ENCODE peak calls at places on chromosomes 7 and 10, in eight cellular contexts. I, X, D, O, S, Y, C and J are unnamed samples.

GRCh38 chr7:155815332-155816191 is 3.3 kb upstream of the SHH start:
- DNase-seq in I (peak), X (peak), D (peak), O (peak), S (peak), Y (peak), C (peak), J (no peak)

GRCh38 chr10:17029581-17030271 is 99.9 kb downstream of the CUBN start:
- DNase-seq in I (peak), X (no peak), D (no peak), O (peak), S (peak), Y (peak), C (peak), J (peak)

GRCh38 chr10:78255796-78256638 is 222.4 kb downstream of the RPS24 start:
- DNase-seq in I (peak), X (peak), D (no peak), O (no peak), S (no peak), Y (peak), C (peak), J (peak)

GRCh38 chr7:77697535-77697831 is 1.2 kb downstream of the RSBN1L start:
- DNase-seq in I (peak), X (no peak), D (no peak), O (peak), S (no peak), Y (no peak), C (no peak), J (peak)

GRCh38 chr10:88962336-88962735 is 9.8 kb upstream of the ACTA2 start:
- DNase-seq in I (no peak), X (no peak), D (no peak), O (no peak), S (no peak), Y (no peak), C (no peak), J (no peak)

GRCh38 chr10:117532451-117533107 is 10.0 kb upstream of the EMX2 start:
- DNase-seq in I (no peak), X (no peak), D (no peak), O (no peak), S (no peak), Y (peak), C (no peak), J (no peak)

GRCh38 chr10:36188054-36188453 is 546.0 kb upstream of the FZD8 start:
- DNase-seq in I (no peak), X (no peak), D (no peak), O (no peak), S (no peak), Y (peak), C (no peak), J (no peak)

GRCh38 chr10:129968937-129969527 is 5.0 kb upstream of the EBF3 start:
- DNase-seq in I (no peak), X (peak), D (peak), O (peak), S (peak), Y (peak), C (no peak), J (peak)

GRCh38 chr10:131921191-131921590 is 20.4 kb downstream of the PPP2R2D start:
- DNase-seq in I (no peak), X (no peak), D (no peak), O (no peak), S (no peak), Y (peak), C (no peak), J (peak)

GRCh38 chr7:138460176-138460648 is at the start of gene TRIM24:
- DNase-seq in I (no peak), X (no peak), D (no peak), O (peak), S (peak), Y (no peak), C (peak), J (no peak)

GRCh38 chr7:139043823-139044812 is 8.3 kb upstream of the ZC3HAV1L start:
- DNase-seq in I (no peak), X (no peak), D (no peak), O (no peak), S (no peak), Y (no peak), C (no peak), J (no peak)

GRCh38 chr7:20793258-20793657 is 6.6 kb upstream of the SP8 start:
- DNase-seq in I (no peak), X (no peak), D (peak), O (no peak), S (no peak), Y (peak), C (no peak), J (no peak)

GRCh38 chr10:120460776-120461175 is 3.7 kb downstream of the PLPP4 start:
- DNase-seq in I (no peak), X (no peak), D (no peak), O (no peak), S (no peak), Y (no peak), C (peak), J (no peak)

GRCh38 chr7:48780862-48781261 is 143.5 kb upstream of the CDC14C start:
- DNase-seq in I (no peak), X (no peak), D (no peak), O (no peak), S (no peak), Y (no peak), C (no peak), J (no peak)

GRCh38 chr7:67950321-67951083 is 953.9 kb downstream of the TYW1 start:
- DNase-seq in I (no peak), X (no peak), D (no peak), O (no peak), S (no peak), Y (no peak), C (no peak), J (no peak)

GRCh38 chr7:155322530-155322929 is 24.9 kb downstream of the INSIG1 start:
- DNase-seq in I (no peak), X (no peak), D (no peak), O (no peak), S (no peak), Y (no peak), C (no peak), J (no peak)

GRCh38 chr7:158607563-158607962 is 19.9 kb upstream of the PTPRN2 start:
- DNase-seq in I (no peak), X (no peak), D (no peak), O (no peak), S (no peak), Y (no peak), C (no peak), J (no peak)

GRCh38 chr10:1004294-1004693 is 16.1 kb downstream of the GTPBP4 start:
- DNase-seq in I (no peak), X (no peak), D (no peak), O (no peak), S (no peak), Y (no peak), C (no peak), J (no peak)

GRCh38 chr7:150717821-150718420 is 1.5 kb downstream of the GIMAP1 start:
- DNase-seq in I (no peak), X (no peak), D (peak), O (no peak), S (no peak), Y (no peak), C (no peak), J (no peak)

GRCh38 chr10:90378524-90379076 is 479.2 kb downstream of the HTR7 start:
- DNase-seq in I (no peak), X (no peak), D (no peak), O (no peak), S (no peak), Y (no peak), C (no peak), J (no peak)

DNA sequence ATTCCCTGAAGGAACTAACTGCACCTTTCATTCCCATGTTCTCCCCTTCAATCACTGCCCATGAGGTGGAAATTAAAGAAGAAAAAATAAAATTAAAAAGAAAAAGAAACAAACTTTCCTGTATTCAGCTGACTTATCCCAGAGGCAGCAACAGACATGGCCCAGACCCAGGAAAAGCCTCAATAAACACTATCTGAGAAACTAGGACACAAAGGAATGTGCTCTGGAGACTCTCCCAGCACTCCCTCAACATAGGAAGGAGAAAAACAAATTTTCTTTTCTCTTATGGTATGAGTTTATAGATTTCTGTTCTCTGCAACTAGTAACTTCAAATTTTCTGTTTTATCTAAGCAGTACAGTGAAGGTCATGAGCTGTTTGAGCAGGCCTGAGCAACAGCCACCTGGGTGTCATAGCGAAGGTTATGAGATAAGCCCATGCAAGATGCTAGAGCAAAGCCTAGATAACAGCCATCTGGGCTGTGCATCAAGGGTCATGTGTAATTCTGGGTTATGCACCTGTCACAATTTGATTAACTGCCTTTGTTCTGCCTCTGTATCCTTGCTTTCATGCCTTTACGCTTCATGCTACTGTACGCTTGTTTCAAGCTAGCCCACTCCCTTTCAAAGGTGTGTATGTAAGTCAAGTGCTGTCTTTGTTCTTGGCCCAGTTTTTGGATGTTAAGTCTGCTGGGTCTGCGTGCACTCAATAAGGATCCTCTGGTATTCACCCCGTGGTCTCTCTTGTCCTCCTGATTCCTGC is 11.0 kb upstream of the OR6B1 start:
- DNase-seq in I (no peak), X (no peak), D (no peak), O (no peak), S (no peak), Y (no peak), C (no peak), J (no peak)
- H3K27ac ChIP-seq in I (no peak), X (no peak), D (no peak), O (no peak), S (no peak), Y (no peak), C (no peak), J (peak)

GRCh38 chr7:1460757-1461639 is 1.7 kb upstream of the MICALL2 start:
- DNase-seq in I (peak), X (peak), D (no peak), O (peak), S (no peak), Y (peak), C (no peak), J (peak)
- H3K27ac ChIP-seq in I (peak), X (peak), D (no peak), O (peak), S (peak), Y (no peak), C (peak), J (peak)

GRCh38 chr10:61627266-61627665 is 35.5 kb upstream of the CABCOCO1 start:
- DNase-seq in I (no peak), X (no peak), D (no peak), O (no peak), S (no peak), Y (no peak), C (no peak), J (no peak)
- H3K27ac ChIP-seq in I (no peak), X (no peak), D (no peak), O (no peak), S (no peak), Y (no peak), C (no peak), J (no peak)

GRCh38 chr10:49282879-49283321 is 16.1 kb upstream of the C10orf71 start:
- DNase-seq in I (no peak), X (peak), D (no peak), O (no peak), S (no peak), Y (peak), C (no peak), J (no peak)

GRCh38 chr10:49281461-49281860 is 17.5 kb upstream of the C10orf71 start:
- DNase-seq in I (no peak), X (no peak), D (no peak), O (no peak), S (no peak), Y (peak), C (no peak), J (no peak)

GRCh38 chr10:49283491-49283890 is 15.5 kb upstream of the C10orf71 start:
- DNase-seq in I (no peak), X (no peak), D (no peak), O (no peak), S (no peak), Y (peak), C (no peak), J (no peak)

GRCh38 chr10:49284356-49284755 is 14.6 kb upstream of the C10orf71 start:
- DNase-seq in I (no peak), X (no peak), D (no peak), O (no peak), S (no peak), Y (peak), C (no peak), J (no peak)

GRCh38 chr10:49282306-49282705 is 16.7 kb upstream of the C10orf71 start:
- DNase-seq in I (no peak), X (no peak), D (no peak), O (no peak), S (no peak), Y (peak), C (no peak), J (no peak)
- H3K27ac ChIP-seq in I (no peak), X (no peak), D (no peak), O (no peak), S (peak), Y (no peak), C (no peak), J (no peak)

GRCh38 chr7:32062150-32062549 is 8.1 kb downstream of the PDE1C start:
- DNase-seq in I (peak), X (peak), D (peak), O (no peak), S (peak), Y (peak), C (peak), J (peak)

GRCh38 chr7:32061346-32061745 is 8.9 kb downstream of the PDE1C start:
- DNase-seq in I (no peak), X (no peak), D (no peak), O (no peak), S (no peak), Y (no peak), C (no peak), J (no peak)

GRCh38 chr7:32058017-32058416 is 12.2 kb downstream of the PDE1C start:
- DNase-seq in I (no peak), X (no peak), D (no peak), O (no peak), S (no peak), Y (no peak), C (no peak), J (no peak)

GRCh38 chr7:32056767-32057166 is 13.4 kb downstream of the PDE1C start:
- DNase-seq in I (no peak), X (no peak), D (no peak), O (no peak), S (no peak), Y (no peak), C (no peak), J (no peak)

DNA sequence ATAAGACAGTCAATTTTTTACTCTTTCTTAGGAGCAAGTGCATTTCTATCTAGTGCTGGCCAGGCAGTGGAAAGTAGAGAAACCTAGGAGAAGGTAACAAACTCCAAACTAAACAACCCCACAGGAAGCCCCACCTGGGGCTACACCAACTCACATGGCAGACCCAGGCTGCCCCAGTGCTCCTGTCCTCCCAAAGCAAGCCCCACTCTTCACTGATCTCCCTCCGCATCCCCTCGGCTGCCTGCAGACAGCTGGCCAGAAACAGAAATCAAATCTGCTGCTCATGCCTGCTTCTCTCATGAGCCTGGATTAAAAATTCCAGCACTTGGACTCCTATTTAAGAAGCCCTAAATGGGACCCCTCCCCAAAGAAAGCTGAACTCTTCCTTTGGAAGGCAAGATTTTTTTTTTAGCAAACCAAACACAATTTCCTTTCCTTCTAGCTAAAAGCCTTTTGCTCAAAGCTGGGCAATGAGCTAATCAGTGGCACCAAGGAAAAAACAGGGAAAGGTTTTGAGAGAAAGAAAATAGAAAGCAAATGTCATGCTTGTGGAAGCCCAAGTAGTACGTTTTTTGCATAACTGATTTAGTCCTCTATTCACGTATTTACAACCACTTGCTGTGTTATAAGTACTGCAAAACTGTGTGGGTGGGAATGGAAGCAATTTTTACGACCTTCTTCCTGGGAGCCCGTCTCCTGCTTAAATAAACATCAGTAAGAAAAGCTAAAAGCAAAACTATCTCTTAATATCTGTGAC is 10.7 kb downstream of the PDE1C start:
- DNase-seq in I (no peak), X (no peak), D (no peak), O (no peak), S (no peak), Y (peak), C (no peak), J (no peak)
- H3K27ac ChIP-seq in I (no peak), X (no peak), D (no peak), O (no peak), S (peak), Y (no peak), C (no peak), J (peak)

DNA sequence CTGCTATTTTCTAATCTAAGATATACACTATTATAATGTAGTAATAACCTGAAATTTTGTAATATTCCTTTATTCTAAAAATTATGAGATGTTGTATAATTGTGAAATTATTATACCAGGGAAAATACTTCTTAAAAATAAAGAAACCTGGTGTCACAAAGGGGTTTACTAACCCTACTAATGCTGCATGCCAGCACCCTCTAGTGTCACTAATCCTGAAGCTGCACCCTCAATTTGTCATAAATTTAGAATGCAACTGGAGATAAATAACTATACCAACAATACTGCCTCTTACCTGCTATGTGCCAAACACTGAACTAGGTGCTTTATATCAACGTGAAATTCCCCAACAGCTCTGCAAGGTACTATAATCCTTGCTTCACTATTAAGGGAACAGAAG is 30.8 kb downstream of the TM9SF3 start:
- DNase-seq in I (no peak), X (peak), D (no peak), O (no peak), S (no peak), Y (peak), C (peak), J (no peak)
- H3K27ac ChIP-seq in I (no peak), X (peak), D (no peak), O (no peak), S (no peak), Y (no peak), C (no peak), J (no peak)

GRCh38 chr10:122468923-122469781 is 7.8 kb downstream of the HTRA1 start:
- DNase-seq in I (no peak), X (no peak), D (no peak), O (peak), S (no peak), Y (no peak), C (peak), J (peak)
- H3K27ac ChIP-seq in I (peak), X (peak), D (no peak), O (peak), S (no peak), Y (no peak), C (peak), J (peak)